ENCODE peak calls at places on chromosome 15, in seven cellular contexts. J is mesothelial cell of epicardium, X is GM10248, M is neuronal stem cell, E is M059J, A is small intestine, F is NCI-H460. I is an unnamed sample.

GRCh38 chr15:70605606-70606410 is 157.6 kb downstream of the UACA start:
- DNase-seq in X (no peak), A (peak), E (peak), M (no peak), F (no peak), J (peak), I (peak)

GRCh38 chr15:70432924-70433500 is 330.3 kb downstream of the UACA start:
- DNase-seq in J (no peak), F (no peak), E (no peak), A (peak), X (no peak), M (peak), I (no peak)

GRCh38 chr15:60620707-60621106 is 141.8 kb upstream of the ICE2 start:
- DNase-seq in F (no peak), M (no peak), X (no peak), A (no peak), E (peak), J (peak), I (no peak)

GRCh38 chr15:85618956-85619491 is 175.7 kb downstream of the KLHL25 start:
- DNase-seq in J (peak), X (peak), F (peak), A (peak), M (peak), E (peak), I (no peak)

GRCh38 chr15:64216722-64217428 is 54.1 kb upstream of the PPIB start:
- DNase-seq in F (no peak), X (no peak), M (no peak), A (peak), J (no peak), E (no peak), I (peak)

GRCh38 chr15:50458301-50458700 is 34.1 kb downstream of the USP8 start:
- DNase-seq in X (no peak), J (no peak), F (no peak), M (no peak), E (no peak), A (no peak), I (no peak)

GRCh38 chr15:38769492-38769891 is 204.9 kb upstream of the RASGRP1 start:
- DNase-seq in J (no peak), X (no peak), E (no peak), M (no peak), F (no peak), A (no peak), I (no peak)

GRCh38 chr15:63065262-63066234 is 23.0 kb downstream of the TPM1 start:
- DNase-seq in M (no peak), J (no peak), A (no peak), X (no peak), F (no peak), E (peak), I (no peak)

GRCh38 chr15:72304596-72304995 is 15.4 kb downstream of the CELF6 start:
- DNase-seq in E (no peak), J (no peak), X (no peak), F (no peak), M (no peak), A (no peak), I (no peak)

GRCh38 chr15:67715166-67715565 is 110.1 kb upstream of the SKOR1 start:
- DNase-seq in X (no peak), A (no peak), F (no peak), J (no peak), E (no peak), M (no peak), I (peak)

GRCh38 chr15:92610101-92610520 is 45.5 kb downstream of the FAM174B start:
- DNase-seq in E (no peak), A (no peak), J (no peak), X (no peak), F (no peak), M (no peak), I (no peak)

GRCh38 chr15:52255008-52255407 is 40.6 kb downstream of the MYO5C start:
- DNase-seq in F (peak), A (no peak), E (peak), J (no peak), X (no peak), M (no peak), I (no peak)

GRCh38 chr15:91849749-91850161 is 3.8 kb upstream of the SLCO3A1 start:
- DNase-seq in X (no peak), F (peak), J (no peak), A (peak), E (peak), M (no peak), I (peak)

GRCh38 chr15:47756872-47757271 is 39.6 kb downstream of the SEMA6D start:
- DNase-seq in M (no peak), J (no peak), A (peak), E (peak), F (no peak), X (no peak), I (no peak)

GRCh38 chr15:88909956-88910831 is 3.0 kb downstream of the MFGE8 start:
- DNase-seq in X (peak), M (no peak), F (no peak), A (no peak), J (no peak), E (no peak), I (no peak)

GRCh38 chr15:74157868-74158827 is 15.4 kb upstream of the ISLR start:
- DNase-seq in A (no peak), J (no peak), X (no peak), F (no peak), M (no peak), E (no peak), I (no peak)

GRCh38 chr15:31327674-31328424 is 1.2 kb downstream of the KLF13 start:
- DNase-seq in J (peak), X (peak), M (no peak), A (peak), F (peak), E (peak), I (peak)

GRCh38 chr15:86773766-86774165 is 694.1 kb downstream of the AGBL1 start:
- DNase-seq in M (no peak), E (no peak), F (no peak), X (no peak), A (no peak), J (no peak), I (no peak)

GRCh38 chr15:36707884-36708430 is 128.5 kb downstream of the CDIN1 start:
- DNase-seq in F (no peak), J (no peak), A (no peak), E (no peak), M (no peak), X (no peak), I (no peak)

GRCh38 chr15:98518823-98519561 is 129.3 kb upstream of the IGF1R start:
- DNase-seq in F (peak), J (peak), A (peak), X (peak), M (peak), E (peak), I (peak)

GRCh38 chr15:68335251-68335650 is 57.7 kb downstream of the FEM1B start:
- DNase-seq in X (no peak), F (no peak), M (no peak), A (peak), E (peak), J (no peak), I (peak)

GRCh38 chr15:63385911-63386531 is 4.4 kb upstream of the CA12 start:
- DNase-seq in X (no peak), M (no peak), J (no peak), F (no peak), E (no peak), A (no peak), I (no peak)

GRCh38 chr15:26280281-26280680 is 417.2 kb upstream of the ATP10A start:
- DNase-seq in F (no peak), X (no peak), M (no peak), A (no peak), E (no peak), J (no peak), I (no peak)

GRCh38 chr15:101201411-101202174 is 50.3 kb downstream of the CHSY1 start:
- DNase-seq in X (no peak), E (peak), A (no peak), F (peak), J (peak), M (peak), I (no peak)